ENCODE peak calls at places on chromosomes 16 and 17, in seven cellular contexts. S, G, E, R, V, Z and T are unnamed samples.

GRCh38 chr17:72237223-72237622 is 116.4 kb downstream of the SOX9 start:
- DNase-seq in S (no peak), G (no peak), E (no peak), R (no peak), V (no peak), Z (no peak), T (no peak)

GRCh38 chr16:88994704-88995103 is 17.7 kb upstream of the CBFA2T3 start:
- DNase-seq in S (no peak), G (no peak), E (no peak), R (no peak), V (no peak), Z (no peak), T (no peak)

GRCh38 chr16:15529673-15530072 is 95.3 kb downstream of the BMERB1 start:
- DNase-seq in S (no peak), G (no peak), E (no peak), R (no peak), V (no peak), Z (no peak), T (no peak)

GRCh38 chr17:6576038-6576437 is 19.7 kb upstream of the PITPNM3 start:
- DNase-seq in S (no peak), G (no peak), E (no peak), R (no peak), V (no peak), Z (no peak), T (no peak)

GRCh38 chr17:79850571-79851460 is 11.6 kb upstream of the CBX4 start:
- DNase-seq in S (no peak), G (no peak), E (no peak), R (peak), V (no peak), Z (peak), T (no peak)

GRCh38 chr16:26070595-26071170 is 378.9 kb downstream of the HS3ST4 start:
- DNase-seq in S (no peak), G (no peak), E (no peak), R (no peak), V (no peak), Z (no peak), T (no peak)

GRCh38 chr17:30345527-30346075 is 11.7 kb upstream of the TMIGD1 start:
- DNase-seq in S (no peak), G (no peak), E (no peak), R (no peak), V (no peak), Z (no peak), T (no peak)

GRCh38 chr16:85422124-85422373 is 191.1 kb upstream of the GSE1 start:
- DNase-seq in S (no peak), G (no peak), E (no peak), R (no peak), V (no peak), Z (no peak), T (no peak)

GRCh38 chr16:1612320-1613111 is at the start of gene CRAMP1:
- DNase-seq in S (no peak), G (no peak), E (peak), R (no peak), V (no peak), Z (peak), T (peak)

GRCh38 chr16:88343276-88343791 is 39.4 kb upstream of the ZNF469 start:
- DNase-seq in S (no peak), G (no peak), E (no peak), R (no peak), V (no peak), Z (no peak), T (no peak)

GRCh38 chr16:642189-643049 is 791 bp downstream of the MCRIP2 start:
- DNase-seq in S (peak), G (peak), E (peak), R (no peak), V (no peak), Z (peak), T (no peak)

GRCh38 chr17:4972322-4972721 is 4.7 kb upstream of the SPAG7 start:
- DNase-seq in S (no peak), G (no peak), E (no peak), R (no peak), V (no peak), Z (no peak), T (no peak)

GRCh38 chr16:27739606-27740357 is 189.8 kb downstream of the KATNIP start:
- DNase-seq in S (no peak), G (no peak), E (no peak), R (no peak), V (no peak), Z (no peak), T (no peak)

GRCh38 chr16:22161401-22161800 is 905 bp upstream of the SDR42E2 start:
- DNase-seq in S (no peak), G (no peak), E (no peak), R (no peak), V (no peak), Z (no peak), T (no peak)

GRCh38 chr17:74212913-74213791 is at the start of gene TTYH2:
- DNase-seq in S (peak), G (peak), E (peak), R (peak), V (peak), Z (peak), T (peak)

GRCh38 chr16:305916-306315 is 23.0 kb downstream of the PDIA2 start:
- DNase-seq in S (no peak), G (no peak), E (no peak), R (no peak), V (no peak), Z (no peak), T (no peak)

GRCh38 chr17:38352245-38353083 is 820 bp downstream of the SOCS7 start:
- DNase-seq in S (peak), G (no peak), E (peak), R (no peak), V (no peak), Z (peak), T (no peak)